ENCODE peak calls at places on chromosomes 4 and X, in six cellular contexts. I, U, S, O, M and Q are unnamed samples.

GRCh38 chr4:173436149-173436579 is 37.2 kb upstream of the SCRG1 start:
- DNase-seq in I (no peak), U (no peak), S (no peak), O (no peak), M (no peak), Q (no peak)

GRCh38 chr4:98996056-98996941 is 778 bp downstream of the METAP1 start:
- DNase-seq in I (peak), U (no peak), S (no peak), O (no peak), M (peak), Q (no peak)

GRCh38 chrX:38807873-38808272 is 6.6 kb downstream of the MID1IP1 start:
- DNase-seq in I (no peak), U (no peak), S (no peak), O (no peak), M (no peak), Q (no peak)

GRCh38 chrX:46294234-46294633 is 251.0 kb downstream of the ZNF674 start:
- DNase-seq in I (no peak), U (no peak), S (no peak), O (no peak), M (no peak), Q (no peak)

GRCh38 chrX:107894038-107894437 is 68.4 kb downstream of the MID2 start:
- DNase-seq in I (peak), U (peak), S (no peak), O (peak), M (peak), Q (peak)

GRCh38 chr4:48133668-48134444 is at the start of gene TXK:
- DNase-seq in I (no peak), U (no peak), S (no peak), O (no peak), M (no peak), Q (no peak)

GRCh38 chrX:33357606-33358005 is 146.3 kb upstream of the DMD start:
- DNase-seq in I (no peak), U (no peak), S (no peak), O (no peak), M (no peak), Q (no peak)

GRCh38 chr4:53040459-53040815 is 178.3 kb downstream of the RASL11B start:
- DNase-seq in I (no peak), U (no peak), S (no peak), O (no peak), M (no peak), Q (no peak)

GRCh38 chrX:2875798-2876399 is 47.2 kb downstream of the GYG2 start:
- DNase-seq in I (no peak), U (no peak), S (no peak), O (no peak), M (peak), Q (no peak)

GRCh38 chr4:24093446-24093845 is 203.6 kb upstream of the PPARGC1A start:
- DNase-seq in I (no peak), U (no peak), S (no peak), O (no peak), M (no peak), Q (no peak)
- TF ChIP-seq REST in I (no peak), U (no peak), S (no peak), O (no peak), M (no peak), Q (no peak)

GRCh38 chrX:8849945-8850344 is 48.8 kb upstream of the FAM9A start:
- DNase-seq in I (no peak), U (no peak), S (no peak), O (no peak), M (peak), Q (no peak)
- TF ChIP-seq CTCF in I (no peak), U (no peak), S (no peak), O (peak), M (peak), Q (peak)

GRCh38 chr4:20490734-20491133 is 209.5 kb upstream of the PACRGL start:
- DNase-seq in I (no peak), U (no peak), S (no peak), O (no peak), M (no peak), Q (no peak)
- TF ChIP-seq REST in I (no peak), U (no peak), S (no peak), O (no peak), M (no peak), Q (no peak)

GRCh38 chr4:8891255-8891645 is 19.6 kb upstream of the HMX1 start:
- DNase-seq in I (no peak), U (no peak), S (no peak), O (no peak), M (no peak), Q (no peak)

GRCh38 chr4:8892556-8893226 is 21.1 kb upstream of the HMX1 start:
- DNase-seq in I (no peak), U (no peak), S (no peak), O (no peak), M (peak), Q (no peak)

GRCh38 chr4:8893227-8893623 is 21.6 kb upstream of the HMX1 start:
- DNase-seq in I (no peak), U (no peak), S (no peak), O (no peak), M (no peak), Q (no peak)

GRCh38 chr4:8893624-8894423 is 22.2 kb upstream of the HMX1 start:
- DNase-seq in I (no peak), U (no peak), S (no peak), O (no peak), M (no peak), Q (no peak)

DNA sequence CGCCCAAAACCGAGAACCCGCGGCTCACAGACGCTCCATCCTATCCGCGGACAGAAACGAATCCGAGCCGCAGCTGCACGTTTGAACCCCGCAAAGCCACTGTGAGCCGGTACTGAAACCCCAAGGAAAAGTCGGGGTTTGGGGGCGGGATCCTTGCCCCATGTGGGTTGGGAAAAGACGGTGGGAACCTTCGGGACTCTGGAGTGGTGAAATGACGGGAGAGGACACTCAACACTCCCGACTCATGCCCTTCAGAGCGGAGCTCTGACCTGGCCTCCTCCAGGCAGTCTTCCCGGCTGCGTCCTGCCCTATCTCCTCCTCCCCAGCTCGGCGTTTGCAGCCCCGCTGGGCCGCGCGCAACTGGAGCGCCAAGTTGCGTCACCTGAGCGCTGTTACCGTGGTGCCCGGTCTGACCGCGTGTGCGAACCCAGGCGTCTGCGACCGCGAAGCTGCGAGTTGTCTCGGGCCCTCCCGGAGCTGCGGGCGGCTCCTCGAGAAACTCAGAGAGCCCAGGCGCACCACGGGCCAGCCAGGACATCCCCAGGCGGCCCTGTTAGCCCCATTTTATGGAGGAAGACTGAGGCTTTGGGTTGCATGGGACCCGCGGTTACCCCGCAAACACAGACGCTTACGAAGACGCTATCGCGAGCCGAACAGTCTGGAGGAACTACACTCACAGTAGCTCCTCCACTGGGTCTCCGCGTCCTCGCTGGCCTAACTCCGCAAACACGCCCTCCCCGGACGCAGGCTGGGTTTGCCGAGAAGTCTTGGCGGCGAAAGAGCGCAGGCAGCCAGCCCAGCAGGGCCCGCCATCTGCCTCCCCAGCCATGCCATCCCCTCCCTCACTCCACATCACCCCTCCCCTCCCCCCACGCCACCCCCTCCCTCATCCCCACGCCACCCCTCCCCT is 20.3 kb upstream of the HMX1 start:
- DNase-seq in I (no peak), U (no peak), S (no peak), O (peak), M (peak), Q (no peak)
- TF ChIP-seq CTCF in I (no peak), U (no peak), S (no peak), O (no peak), M (no peak), Q (no peak)

GRCh38 chr4:113955948-113956347 is 23.5 kb downstream of the ARSJ start:
- DNase-seq in I (no peak), U (no peak), S (no peak), O (peak), M (no peak), Q (no peak)

GRCh38 chr4:113960684-113961321 is 18.6 kb downstream of the ARSJ start:
- DNase-seq in I (no peak), U (no peak), S (no peak), O (no peak), M (no peak), Q (no peak)

GRCh38 chr4:113961322-113961698 is 18.1 kb downstream of the ARSJ start:
- DNase-seq in I (peak), U (no peak), S (no peak), O (no peak), M (no peak), Q (no peak)

GRCh38 chr4:113957961-113958360 is 21.5 kb downstream of the ARSJ start:
- DNase-seq in I (no peak), U (no peak), S (no peak), O (no peak), M (no peak), Q (no peak)

DNA sequence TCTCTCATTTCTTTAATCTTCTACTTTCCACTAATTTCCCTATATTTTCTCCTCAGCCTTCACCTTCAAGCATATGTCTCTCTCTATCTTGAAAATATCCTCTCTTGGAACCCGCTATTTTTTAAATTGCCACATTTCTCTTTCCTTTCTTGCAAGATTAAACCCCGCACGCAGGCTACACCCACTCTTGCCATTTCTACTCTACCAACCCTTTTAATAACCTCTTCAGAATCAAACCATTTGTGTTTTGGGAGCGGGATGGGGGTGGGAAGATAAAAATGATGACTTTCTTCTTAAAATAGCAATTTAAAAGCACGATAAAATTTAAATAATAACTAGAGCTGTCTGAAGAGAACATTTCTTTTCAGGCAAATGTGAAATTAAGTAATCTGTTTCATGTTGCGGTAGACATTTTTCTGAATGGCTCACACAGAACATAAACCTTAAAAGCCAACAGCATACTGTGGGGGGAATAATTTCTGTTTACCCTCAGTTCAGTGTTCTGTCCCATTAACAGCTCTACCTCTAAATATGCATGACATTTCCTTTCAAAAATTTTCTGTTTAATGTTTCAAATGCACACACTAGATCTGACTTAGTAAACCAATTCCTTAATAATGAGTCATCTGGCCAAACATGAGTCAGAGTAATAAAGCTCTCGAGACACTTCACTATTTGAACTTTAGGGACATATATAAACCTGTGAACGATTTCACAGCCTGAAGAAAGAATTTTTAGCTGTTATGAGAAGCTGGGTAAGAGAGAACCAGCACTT is 20.5 kb downstream of the ARSJ start:
- DNase-seq in I (peak), U (peak), S (no peak), O (no peak), M (no peak), Q (peak)
- TF ChIP-seq REST in I (no peak), U (no peak), S (no peak), O (no peak), M (no peak), Q (no peak)

DNA sequence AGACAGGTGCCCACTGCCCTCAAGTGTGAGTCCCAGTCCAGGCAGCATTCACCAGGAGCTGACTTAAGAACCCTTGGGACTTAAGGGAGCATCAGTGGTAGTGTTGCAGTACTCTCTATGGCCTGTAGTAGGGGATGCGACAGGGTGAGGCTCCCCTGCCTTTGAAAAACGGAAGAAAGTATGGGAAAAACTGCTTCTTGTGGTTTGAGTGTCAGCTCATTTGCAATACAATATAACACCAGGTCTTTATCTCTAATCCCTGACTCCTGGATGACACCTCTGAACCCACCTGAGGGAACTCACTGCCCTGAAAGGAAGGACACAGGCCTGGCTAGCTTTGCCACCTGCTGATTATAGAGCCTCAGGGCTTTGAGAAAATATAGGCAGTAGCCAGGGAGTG is 176.0 kb downstream of the SMARCA1 start:
- DNase-seq in I (no peak), U (peak), S (no peak), O (no peak), M (no peak), Q (no peak)
- TF ChIP-seq CTCF in I (no peak), U (peak), S (peak), O (peak), M (no peak), Q (peak)

DNA sequence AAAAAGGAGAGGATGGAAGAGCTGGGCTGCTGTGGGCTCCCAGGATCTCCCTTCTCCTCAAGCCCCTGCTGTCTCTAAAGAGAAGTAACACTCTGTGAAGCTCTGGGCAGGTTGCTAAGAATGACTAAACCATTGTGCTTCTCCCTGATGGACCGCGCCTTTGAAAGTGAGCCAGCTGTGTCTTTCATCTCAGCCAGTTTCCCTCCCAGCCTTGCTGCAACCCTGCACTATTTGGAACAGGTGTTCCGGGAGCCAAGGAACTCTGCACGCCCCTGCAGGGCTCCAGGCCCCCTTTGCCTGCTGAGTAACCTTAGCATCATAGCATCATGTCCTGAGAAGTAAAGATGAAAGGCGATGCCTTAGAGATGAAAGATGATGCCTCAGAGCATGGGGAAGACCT is 39.7 kb downstream of the SMIM20 start:
- DNase-seq in I (peak), U (peak), S (no peak), O (no peak), M (no peak), Q (no peak)
- TF ChIP-seq REST in I (no peak), U (no peak), S (no peak), O (no peak), M (no peak), Q (no peak)

DNA sequence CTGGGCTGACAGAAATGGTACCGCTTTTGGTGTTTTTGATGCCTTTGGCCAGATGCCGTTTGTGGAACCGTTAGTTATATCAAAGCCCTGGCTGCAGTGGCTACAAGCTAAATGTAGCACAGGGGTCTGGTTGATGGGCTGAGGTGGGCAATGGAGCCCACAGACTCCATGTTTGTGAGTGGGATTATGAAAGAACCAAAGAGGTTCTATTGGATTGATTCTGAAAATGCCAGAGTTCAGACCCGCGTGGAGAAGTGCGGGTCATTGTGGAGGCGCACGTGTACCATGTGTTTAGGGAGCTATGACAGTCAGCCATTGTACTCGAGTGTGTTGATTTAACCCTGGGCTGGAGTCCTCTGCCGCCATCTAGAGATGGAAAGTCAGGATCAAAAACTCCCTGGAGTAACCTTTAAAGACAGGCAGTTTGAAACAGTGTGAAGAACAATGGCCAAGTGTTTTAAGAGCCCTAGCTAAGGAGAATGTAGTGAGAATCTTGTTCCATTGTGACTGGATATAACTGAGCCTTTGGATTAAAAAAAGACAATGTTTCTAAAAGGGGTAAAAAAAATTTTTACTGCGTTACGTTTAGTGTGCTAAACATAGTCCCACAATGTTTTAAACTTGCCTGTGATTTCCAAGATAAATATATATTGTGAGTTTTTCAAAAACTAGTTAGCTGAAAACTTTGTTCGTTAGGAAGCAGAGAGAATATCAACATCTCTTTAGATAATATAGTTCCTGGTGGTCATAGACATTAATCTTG is 12.7 kb downstream of the ART3 start:
- DNase-seq in I (peak), U (peak), S (peak), O (no peak), M (peak), Q (peak)
- TF ChIP-seq CTCF in I (peak), U (peak), S (peak), O (peak), M (peak), Q (peak)

GRCh38 chr4:79526970-79527565 is 119.0 kb upstream of the GK2 start:
- DNase-seq in I (no peak), U (no peak), S (no peak), O (no peak), M (no peak), Q (peak)

GRCh38 chr4:79528241-79528706 is 120.2 kb upstream of the GK2 start:
- DNase-seq in I (no peak), U (no peak), S (no peak), O (no peak), M (no peak), Q (no peak)
- TF ChIP-seq REST in I (no peak), U (no peak), S (no peak), O (no peak), M (no peak), Q (no peak)

GRCh38 chrX:65668362-65669310 is 1.2 kb downstream of the MSN start:
- DNase-seq in I (peak), U (peak), S (peak), O (peak), M (peak), Q (no peak)

GRCh38 chrX:65671286-65671685 is 3.8 kb downstream of the MSN start:
- DNase-seq in I (no peak), U (no peak), S (no peak), O (no peak), M (no peak), Q (no peak)

GRCh38 chrX:65671966-65672365 is 4.5 kb downstream of the MSN start:
- DNase-seq in I (no peak), U (no peak), S (no peak), O (no peak), M (no peak), Q (no peak)

GRCh38 chrX:65667157-65667502 is 324 bp upstream of the MSN start:
- DNase-seq in I (no peak), U (no peak), S (no peak), O (no peak), M (peak), Q (no peak)

GRCh38 chrX:65667503-65668355 is at the start of gene MSN:
- DNase-seq in I (peak), U (no peak), S (no peak), O (no peak), M (peak), Q (no peak)
- TF ChIP-seq CTCF in I (no peak), U (no peak), S (no peak), O (peak), M (peak), Q (peak)